ENCODE peak calls at places on chromosome 15, in six cellular contexts. L is GM12878, P is HepG2, U is H1, M is K562, Y is SK-N-SH. F is an unnamed sample.

GRCh38 chr15:81113204-81113657 is 20.8 kb upstream of the CFAP161 start:
- DNase-seq in L (no peak), P (no peak), U (no peak), M (no peak), Y (no peak), F (no peak)

GRCh38 chr15:68994149-68994548 is 20.3 kb upstream of the NOX5 start:
- DNase-seq in L (no peak), P (no peak), U (no peak), M (no peak), Y (no peak), F (no peak)

GRCh38 chr15:40253179-40253790 is 14.4 kb downstream of the PAK6 start:
- DNase-seq in L (no peak), P (no peak), U (no peak), M (no peak), Y (no peak), F (no peak)

GRCh38 chr15:63752075-63752684 is 81.6 kb downstream of the HERC1 start:
- DNase-seq in L (peak; percentile 23), P (peak; percentile 61), U (no peak), M (peak; percentile 72), Y (peak; percentile 54), F (no peak)

GRCh38 chr15:91522609-91523332 is 330.7 kb upstream of the SLCO3A1 start:
- DNase-seq in L (no peak), P (no peak), U (no peak), M (peak; percentile 15), Y (no peak), F (no peak)

GRCh38 chr15:62112051-62112450 is 45.3 kb downstream of the C2CD4A start:
- DNase-seq in L (no peak), P (no peak), U (no peak), M (no peak), Y (no peak), F (no peak)

GRCh38 chr15:74642328-74642723 is 26.7 kb downstream of the CLK3 start:
- DNase-seq in L (no peak), P (no peak), U (no peak), M (no peak), Y (no peak), F (no peak)

GRCh38 chr15:68984589-68984988 is 29.9 kb upstream of the NOX5 start:
- DNase-seq in L (no peak), P (no peak), U (no peak), M (no peak), Y (no peak), F (no peak)

GRCh38 chr15:29270169-29270955 is 740 bp upstream of the NSMCE3 start:
- DNase-seq in L (peak; percentile 67), P (no peak), U (no peak), M (peak; percentile 9), Y (peak; percentile 22), F (peak; percentile 41)

GRCh38 chr15:61081028-61081322 is 148.1 kb downstream of the RORA start:
- DNase-seq in L (no peak), P (no peak), U (no peak), M (no peak), Y (no peak), F (no peak)

GRCh38 chr15:93584021-93584420 is 495.0 kb upstream of the RGMA start:
- DNase-seq in L (no peak), P (no peak), U (no peak), M (no peak), Y (no peak), F (no peak)

GRCh38 chr15:89293012-89293411 is 41.6 kb downstream of the POLG start:
- DNase-seq in L (no peak), P (no peak), U (no peak), M (no peak), Y (no peak), F (no peak)

GRCh38 chr15:63037996-63038720 is 4.4 kb upstream of the TPM1 start:
- DNase-seq in L (no peak), P (no peak), U (no peak), M (no peak), Y (no peak), F (no peak)

GRCh38 chr15:41809526-41810220 is 18.2 kb upstream of the JMJD7 start:
- DNase-seq in L (no peak), P (no peak), U (no peak), M (no peak), Y (no peak), F (no peak)

GRCh38 chr15:81966628-81967027 is 79.2 kb downstream of the MEX3B start:
- DNase-seq in L (no peak), P (no peak), U (no peak), M (no peak), Y (no peak), F (no peak)

GRCh38 chr15:44438402-44438801 is 11.0 kb downstream of the CTDSPL2 start:
- DNase-seq in L (no peak), P (no peak), U (no peak), M (no peak), Y (no peak), F (no peak)

GRCh38 chr15:41689834-41690233 is 29.6 kb downstream of the MGA start:
- DNase-seq in L (no peak), P (no peak), U (no peak), M (peak; percentile 32), Y (no peak), F (peak; percentile 66)

GRCh38 chr15:75181780-75182179 is 19.9 kb upstream of the C15orf39 start:
- DNase-seq in L (no peak), P (peak; percentile 39), U (no peak), M (no peak), Y (no peak), F (no peak)

DNA sequence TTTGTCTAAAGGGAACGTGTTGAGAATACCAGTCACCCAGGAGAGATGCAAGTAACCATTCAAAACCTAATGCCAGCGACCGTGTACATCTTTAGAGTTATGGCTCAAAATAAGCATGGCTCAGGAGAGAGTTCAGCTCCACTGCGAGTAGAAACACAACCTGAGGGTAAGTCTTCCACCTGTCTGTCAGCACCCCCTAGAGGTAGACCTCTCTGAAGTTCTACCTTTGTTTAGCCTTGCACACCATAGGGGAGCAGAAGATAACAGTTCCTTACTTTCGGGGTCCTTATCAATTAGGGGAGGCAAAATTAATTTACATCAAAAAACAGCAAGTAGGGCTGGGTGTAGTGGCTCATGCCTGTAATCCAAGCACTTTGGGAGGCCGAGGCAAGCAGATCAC is 124.4 kb downstream of the HCN4 start:
- DNase-seq in L (no peak), P (peak; percentile 31), U (no peak), M (peak; percentile 41), Y (peak; percentile 10), F (no peak)
- TF ChIP-seq CTCF in L (peak; percentile 59), P (peak; percentile 64), U (peak; percentile 61), M (peak; percentile 59), Y (peak; percentile 33), F (peak; percentile 2)

GRCh38 chr15:26013946-26014345 is 150.8 kb upstream of the ATP10A start:
- DNase-seq in L (no peak), P (no peak), U (no peak), M (no peak), Y (no peak), F (no peak)
- TF ChIP-seq GABPA in L (no peak), P (no peak), U (no peak), M (no peak), Y (no peak), F (no peak)

DNA sequence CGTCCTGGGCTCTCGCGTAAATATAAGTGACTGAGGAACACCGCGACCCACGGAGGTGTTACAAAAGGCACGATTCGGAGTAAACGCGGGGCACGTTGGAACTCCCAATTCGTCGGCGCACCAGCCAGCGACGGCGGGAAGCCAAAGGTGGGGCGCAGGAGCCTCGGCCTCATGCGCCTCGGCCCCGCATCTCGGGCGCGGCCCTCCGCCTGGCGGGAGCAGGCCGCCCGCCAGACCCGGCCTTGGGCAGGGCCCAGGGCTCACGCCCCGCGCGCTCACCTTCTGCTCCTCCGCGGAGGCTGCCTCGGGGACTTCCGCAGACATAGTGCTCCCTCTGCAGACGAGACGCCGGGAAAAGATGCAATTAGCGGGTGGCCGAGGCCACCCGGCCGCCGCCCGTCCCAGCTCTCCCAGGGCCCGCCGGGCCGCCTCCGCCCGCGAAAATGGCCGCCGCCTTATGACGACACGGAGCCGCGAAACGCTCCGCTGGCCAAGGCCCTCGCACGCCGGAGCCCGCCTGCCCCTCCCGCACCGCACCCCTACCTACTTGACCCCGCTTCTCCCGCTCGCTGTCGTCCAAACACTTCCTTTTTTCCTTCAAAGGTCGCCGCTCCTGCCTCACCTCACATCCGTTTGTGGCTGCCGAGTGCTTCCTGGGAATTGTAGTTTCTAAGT is at the start of gene ARPP19:
- DNase-seq in L (peak; percentile 69), P (peak; percentile 94), U (peak; percentile 85), M (peak; percentile 96), Y (peak; percentile 96), F (peak; percentile 90)
- TF ChIP-seq CTCF in L (no peak), P (no peak), U (peak; percentile 8), M (peak; percentile 24), Y (peak; percentile 13), F (no peak)

DNA sequence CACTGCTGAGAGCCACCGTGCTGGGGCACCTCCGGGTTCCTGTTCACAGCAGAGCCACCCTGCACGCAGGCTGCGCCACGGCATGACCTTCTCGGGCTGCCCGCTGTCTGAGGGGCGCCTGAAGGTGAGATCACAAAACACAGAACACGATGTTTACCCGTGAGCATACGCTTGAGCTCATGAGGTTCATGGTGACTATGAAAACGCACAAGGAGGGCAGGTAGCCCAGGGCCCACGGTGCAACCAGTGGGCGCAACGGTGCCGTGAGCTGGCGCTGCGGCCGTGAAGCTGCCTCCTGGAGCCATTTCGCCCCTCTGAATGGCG is 36.1 kb downstream of the KLHL25 start:
- DNase-seq in L (no peak), P (no peak), U (no peak), M (no peak), Y (no peak), F (no peak)
- TF ChIP-seq GABPA in L (no peak), P (no peak), U (no peak), M (no peak), Y (no peak), F (no peak)

GRCh38 chr15:70260580-70260979 is 162.9 kb upstream of the TLE3 start:
- DNase-seq in L (no peak), P (no peak), U (no peak), M (no peak), Y (no peak), F (no peak)

GRCh38 chr15:70259030-70259424 is 161.3 kb upstream of the TLE3 start:
- DNase-seq in L (no peak), P (no peak), U (no peak), M (peak; percentile 37), Y (no peak), F (peak; percentile 82)

GRCh38 chr15:70261083-70261482 is 163.4 kb upstream of the TLE3 start:
- DNase-seq in L (no peak), P (no peak), U (no peak), M (no peak), Y (no peak), F (no peak)

GRCh38 chr15:70259640-70260066 is 161.9 kb upstream of the TLE3 start:
- DNase-seq in L (no peak), P (peak; percentile 9), U (no peak), M (peak; percentile 10), Y (peak; percentile 61), F (no peak)

DNA sequence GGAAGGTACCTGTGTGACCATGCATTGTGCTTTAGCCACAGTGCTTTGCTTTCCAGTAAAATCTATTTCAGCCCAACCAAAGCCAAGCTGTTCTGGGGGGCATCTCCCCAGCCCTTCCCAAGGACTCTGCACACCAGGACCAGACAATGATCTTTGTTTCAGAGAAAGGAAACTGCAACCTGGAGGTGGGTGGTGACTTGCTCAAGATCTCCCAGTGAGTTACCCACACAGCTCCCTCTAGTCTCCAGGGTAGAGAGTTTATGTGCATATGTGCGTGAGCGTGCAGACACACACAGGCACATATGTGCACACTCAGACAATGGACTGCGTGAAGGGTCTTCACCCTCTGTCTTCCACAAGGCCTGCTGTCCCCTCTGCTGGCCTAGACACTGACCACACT is 162.4 kb upstream of the TLE3 start:
- DNase-seq in L (no peak), P (no peak), U (no peak), M (no peak), Y (no peak), F (no peak)
- TF ChIP-seq CTCF in L (no peak), P (no peak), U (no peak), M (no peak), Y (no peak), F (no peak)

F was measured in HL-60.